ENCODE peak calls at places on chromosomes 16 and 17, in six cellular contexts. Y is cardiac fibroblast, D is GM12878, E is astrocyte of the spinal cord, H is brain microvascular endothelial cell, U is endothelial cell. Z is an unnamed sample.
A peak's percentile ranks its signal among the peaks of the same experiment; 100 is the strongest.

GRCh38 chr16:81927561-81928185 is 83.6 kb downstream of the SDR42E1 start:
- DNase-seq in Y (no peak), H (no peak), U (no peak), E (no peak), D (no peak), Z (no peak)

GRCh38 chr16:79653337-79654000 is 52.9 kb upstream of the MAF start:
- DNase-seq in U (no peak), D (no peak), E (no peak), H (no peak), Y (peak; percentile 81), Z (peak; percentile 72)

GRCh38 chr16:80993293-80993691 is 13.4 kb downstream of the CMC2 start:
- DNase-seq in E (peak; percentile 90), U (no peak), H (peak; percentile 93), D (no peak), Y (peak; percentile 92), Z (no peak)

GRCh38 chr17:42132941-42133340 is 10.3 kb downstream of the HSPB9 start:
- DNase-seq in U (no peak), H (peak; percentile 58), D (no peak), E (peak; percentile 87), Y (peak; percentile 70), Z (no peak)

GRCh38 chr16:58348986-58349385 is 43.3 kb upstream of the GINS3 start:
- DNase-seq in Y (no peak), U (no peak), D (no peak), E (no peak), H (no peak), Z (no peak)

GRCh38 chr16:26016989-26017388 is 325.2 kb downstream of the HS3ST4 start:
- DNase-seq in U (no peak), Y (no peak), H (no peak), D (no peak), E (no peak), Z (no peak)

GRCh38 chr17:68054296-68054900 is 18.9 kb downstream of the KPNA2 start:
- DNase-seq in U (no peak), Y (peak; percentile 85), H (peak; percentile 45), E (peak; percentile 70), D (no peak), Z (no peak)

GRCh38 chr17:55420067-55420775 is 1.4 kb downstream of the MMD start:
- DNase-seq in E (no peak), U (no peak), Y (no peak), D (no peak), H (no peak), Z (no peak)

GRCh38 chr17:70655179-70655578 is 485.8 kb downstream of the KCNJ2 start:
- DNase-seq in U (no peak), H (no peak), E (no peak), D (no peak), Y (no peak), Z (no peak)

DNA sequence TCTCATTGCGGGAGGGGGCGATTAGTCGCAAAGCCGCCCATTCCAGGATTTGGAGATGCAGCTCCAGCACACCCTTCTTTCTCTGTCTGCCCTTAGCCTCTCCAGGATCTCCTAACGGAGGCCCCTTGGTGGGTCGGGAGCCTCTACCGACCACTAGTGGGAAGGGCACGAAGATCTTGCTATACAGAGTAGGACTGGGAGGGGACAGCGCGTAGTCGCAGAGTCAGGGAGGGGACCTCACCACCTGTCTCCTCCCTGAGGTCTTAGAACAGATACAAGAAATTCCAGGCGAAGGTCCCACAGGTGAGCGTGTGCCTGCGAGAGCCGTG is 569 bp upstream of the SMTNL2 start:
- DNase-seq in U (peak; percentile 59), D (no peak), Y (peak; percentile 25), E (no peak), H (no peak), Z (no peak)
- TF ChIP-seq CTCF in U (no peak), D (peak; percentile 7), Y (peak; percentile 28), E (peak; percentile 47), H (peak; percentile 56), Z (peak; percentile 50)

GRCh38 chr17:1562178-1562643 is 381 bp downstream of the PITPNA start:
- DNase-seq in D (no peak), Y (peak; percentile 25), U (no peak), E (peak; percentile 28), H (no peak), Z (no peak)

GRCh38 chr17:1560582-1561170 is 1.9 kb downstream of the PITPNA start:
- DNase-seq in H (no peak), E (no peak), D (no peak), U (no peak), Y (no peak), Z (no peak)

GRCh38 chr17:1559743-1560581 is 2.6 kb downstream of the PITPNA start:
- DNase-seq in H (no peak), E (no peak), D (no peak), U (no peak), Y (no peak), Z (no peak)

GRCh38 chr17:1563786-1564613 is 1.4 kb upstream of the PITPNA start:
- DNase-seq in U (no peak), H (no peak), Y (no peak), D (no peak), E (no peak), Z (no peak)

DNA sequence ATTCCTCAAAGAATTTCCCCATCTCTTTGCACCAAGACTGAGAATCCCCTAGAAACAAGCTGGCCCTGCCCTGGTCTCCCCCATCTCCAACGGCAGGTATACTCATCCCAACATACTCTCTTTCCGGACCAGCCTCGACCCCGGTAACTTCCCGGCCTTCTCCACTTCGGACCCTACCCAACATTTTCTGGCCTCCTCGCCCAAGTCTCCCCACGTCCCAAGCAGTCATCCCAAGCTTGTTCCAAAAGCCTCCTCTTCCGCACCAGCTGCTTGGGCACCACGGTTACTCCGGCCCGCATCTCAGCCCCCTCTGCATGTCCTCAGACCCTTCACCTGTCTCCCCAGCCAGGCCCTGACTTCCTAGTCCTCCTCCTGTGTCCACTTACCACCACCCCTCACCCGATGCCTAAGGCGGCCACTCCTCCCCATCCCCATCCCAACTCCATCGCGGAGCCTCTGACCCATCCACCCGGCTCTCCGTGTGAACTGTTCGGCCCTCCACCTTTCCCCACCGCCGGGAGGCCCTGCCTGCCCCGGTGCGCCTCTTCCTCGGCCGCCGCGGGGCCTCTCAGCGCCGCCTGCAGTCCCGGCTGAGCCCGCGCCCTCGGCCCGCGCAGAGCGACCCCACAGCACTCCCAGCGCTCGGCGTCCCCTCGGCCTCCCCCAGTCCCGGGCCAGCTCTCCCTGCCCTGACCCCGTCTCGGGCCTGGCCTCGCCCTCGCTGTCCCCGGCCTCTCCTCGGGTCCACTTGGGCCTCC is 993 bp downstream of the PITPNA start:
- DNase-seq in U (peak; percentile 40), Y (peak; percentile 31), D (no peak), E (no peak), H (no peak), Z (no peak)
- TF ChIP-seq CTCF in U (no peak), Y (peak; percentile 5), D (peak; percentile 30), E (peak; percentile 17), H (peak; percentile 30), Z (no peak)

GRCh38 chr17:57948169-57948554 is 7.0 kb downstream of the CUEDC1 start:
- DNase-seq in U (no peak), D (no peak), H (no peak), Y (peak; percentile 12), E (no peak), Z (no peak)

GRCh38 chr17:57946798-57947358 is 8.3 kb downstream of the CUEDC1 start:
- DNase-seq in H (peak; percentile 64), Y (peak; percentile 66), D (peak; percentile 73), U (no peak), E (peak; percentile 81), Z (no peak)

GRCh38 chr17:57947369-57947768 is 7.8 kb downstream of the CUEDC1 start:
- DNase-seq in Y (no peak), D (no peak), H (no peak), U (no peak), E (no peak), Z (no peak)

GRCh38 chr17:57944796-57945362 is 10.3 kb downstream of the CUEDC1 start:
- DNase-seq in D (no peak), Y (peak; percentile 46), E (no peak), H (no peak), U (no peak), Z (no peak)

DNA sequence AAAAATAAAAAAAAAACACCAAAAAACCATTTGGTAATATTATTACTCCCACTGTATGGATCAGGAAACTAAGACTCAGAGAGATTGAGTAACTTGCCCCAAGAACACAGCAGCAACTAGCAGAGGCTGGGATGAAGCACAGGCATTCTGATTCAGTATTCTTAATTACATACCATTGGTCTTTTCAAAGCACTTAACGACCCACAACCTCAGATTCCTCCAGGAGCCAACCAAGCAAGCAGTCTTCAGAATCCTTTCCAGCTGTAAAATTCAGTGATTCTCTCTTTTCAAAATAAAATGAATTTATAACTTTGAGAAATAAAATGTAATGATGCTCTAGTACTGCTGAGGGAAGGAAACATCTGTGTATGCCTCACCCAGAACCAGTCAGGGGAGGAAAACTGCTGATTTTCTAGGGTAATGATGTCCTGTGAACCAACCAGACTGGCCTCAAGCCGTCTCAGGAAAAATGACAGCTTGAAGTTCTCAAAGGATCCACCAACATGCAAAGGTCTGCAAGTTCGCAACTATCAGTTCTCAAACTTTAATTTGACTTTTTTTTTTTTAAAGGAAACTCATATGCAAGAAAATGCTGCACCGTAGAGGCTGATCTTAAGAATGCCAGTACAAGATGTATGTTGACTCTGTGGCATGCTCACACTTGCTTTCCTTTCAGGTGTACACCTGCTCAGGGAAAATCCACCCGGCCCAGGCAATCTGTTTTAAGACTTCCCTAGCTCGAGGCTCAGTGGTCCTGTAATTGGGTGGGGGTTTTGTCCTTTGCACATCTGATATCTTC is 9.0 kb downstream of the CUEDC1 start:
- DNase-seq in E (peak; percentile 61), Y (peak; percentile 22), H (no peak), D (no peak), U (no peak), Z (no peak)
- TF ChIP-seq CTCF in E (no peak), Y (no peak), H (no peak), D (no peak), U (no peak), Z (no peak)

DNA sequence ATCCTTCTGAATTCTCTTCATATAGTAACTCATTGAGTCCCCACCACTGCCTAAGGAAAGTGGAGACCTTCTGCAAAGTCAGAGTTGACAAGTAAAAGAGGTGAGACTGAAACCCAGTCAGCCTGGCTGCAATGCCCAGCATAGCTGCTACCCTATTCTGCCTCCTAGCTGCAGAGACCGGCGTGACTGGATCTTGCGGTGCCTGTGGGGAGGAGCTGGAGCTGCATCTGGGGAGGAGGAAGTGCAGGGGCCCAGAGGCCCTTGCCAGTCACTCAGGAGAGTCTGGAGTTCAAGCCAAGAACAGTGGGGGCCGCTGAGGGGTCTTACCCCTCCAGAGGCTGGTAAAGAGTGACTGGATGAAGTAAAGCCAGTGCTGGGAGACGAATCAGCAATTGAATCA is 35.0 kb upstream of the ZNF423 start:
- DNase-seq in H (no peak), U (peak; percentile 57), D (no peak), Y (peak; percentile 19), E (no peak), Z (no peak)
- TF ChIP-seq CTCF in H (peak; percentile 56), U (peak; percentile 42), D (peak; percentile 28), Y (peak; percentile 29), E (peak; percentile 34), Z (no peak)

GRCh38 chr16:12818331-12818730 is 14.6 kb upstream of the CPPED1 start:
- DNase-seq in E (no peak), Y (no peak), D (no peak), H (no peak), U (no peak), Z (no peak)

GRCh38 chr16:12815361-12815760 is 11.7 kb upstream of the CPPED1 start:
- DNase-seq in D (no peak), Y (no peak), E (no peak), U (no peak), H (no peak), Z (no peak)

GRCh38 chr16:12819126-12820117 is 15.7 kb upstream of the CPPED1 start:
- DNase-seq in U (peak; percentile 81), Y (peak; percentile 66), E (peak; percentile 45), H (peak; percentile 53), D (peak; percentile 24), Z (peak; percentile 42)
- TF ChIP-seq CTCF in U (peak; percentile 83), Y (peak; percentile 85), E (peak; percentile 86), H (peak; percentile 93), D (peak; percentile 85), Z (peak; percentile 79)

Z was measured in mesothelial cell of epicardium.